ENCODE peak calls at places on chromosomes 13 and 19, in six cellular contexts. J, T, E, V, F and G are unnamed samples.

GRCh38 chr19:32219881-32220552 is 125.4 kb upstream of the ZNF507 start:
- DNase-seq in J (no peak), T (no peak), E (no peak), V (no peak), F (no peak), G (no peak)

GRCh38 chr19:13055213-13056051 is 47.2 kb downstream of the LYL1 start:
- DNase-seq in J (peak), T (peak), E (peak), V (no peak), F (peak), G (peak)

GRCh38 chr13:63304497-63304896 is 1888.8 kb upstream of the PCDH20 start:
- DNase-seq in J (no peak), T (no peak), E (no peak), V (no peak), F (no peak), G (no peak)

GRCh38 chr19:4600893-4601292 is 38.4 kb upstream of the TNFAIP8L1 start:
- DNase-seq in J (no peak), T (no peak), E (no peak), V (no peak), F (no peak), G (no peak)

GRCh38 chr13:97257228-97257755 is 35.2 kb downstream of the MBNL2 start:
- DNase-seq in J (no peak), T (no peak), E (no peak), V (no peak), F (no peak), G (no peak)

GRCh38 chr13:80157261-80157942 is 183.5 kb downstream of the SPRY2 start:
- DNase-seq in J (no peak), T (no peak), E (no peak), V (no peak), F (no peak), G (no peak)

GRCh38 chr19:5337126-5337525 is 3.5 kb downstream of the PTPRS start:
- DNase-seq in J (no peak), T (no peak), E (no peak), V (no peak), F (no peak), G (no peak)

GRCh38 chr19:42032428-42032827 is 37.6 kb downstream of the GRIK5 start:
- DNase-seq in J (no peak), T (no peak), E (no peak), V (no peak), F (no peak), G (no peak)

GRCh38 chr13:52851153-52851962 is 2.9 kb upstream of the PCDH8 start:
- DNase-seq in J (peak), T (peak), E (peak), V (no peak), F (peak), G (peak)

GRCh38 chr19:6744381-6745288 is 5.2 kb downstream of the TRIP10 start:
- DNase-seq in J (peak), T (peak), E (peak), V (no peak), F (peak), G (peak)

GRCh38 chr13:94192576-94192975 is 286.9 kb downstream of the DCT start:
- DNase-seq in J (no peak), T (no peak), E (no peak), V (no peak), F (no peak), G (no peak)